ENCODE peak calls at places on chromosomes 12 and 14, in five cellular contexts. V, P, I, T and L are unnamed samples.
A peak's percentile ranks its signal among the peaks of the same experiment; 100 is the strongest.

GRCh38 chr14:38958589-38958988 is 144.4 kb downstream of the SEC23A start:
- DNase-seq in V (no peak), P (no peak), I (peak; percentile 24), T (no peak), L (no peak)

GRCh38 chr12:22306311-22306710 is 28.2 kb downstream of the ST8SIA1 start:
- DNase-seq in I (no peak), T (no peak), P (no peak), V (no peak), L (no peak)

GRCh38 chr12:29103539-29103974 is 45.5 kb upstream of the FAR2 start:
- DNase-seq in T (no peak), I (no peak), V (no peak), P (no peak), L (no peak)

GRCh38 chr14:51498411-51499227 is 153.1 kb upstream of the FRMD6 start:
- DNase-seq in P (no peak), V (no peak), T (no peak), I (no peak), L (no peak)

GRCh38 chr12:87323369-87323768 is 705.8 kb downstream of the C12orf50 start:
- DNase-seq in P (no peak), V (no peak), T (no peak), I (peak; percentile 48), L (no peak)

GRCh38 chr12:16399110-16399509 is 51.7 kb downstream of the MGST1 start:
- DNase-seq in I (no peak), P (no peak), T (no peak), V (no peak), L (no peak)

GRCh38 chr12:132147423-132148367 is 3.4 kb downstream of the NOC4L start:
- DNase-seq in P (peak; percentile 13), V (no peak), T (no peak), I (no peak), L (no peak)

GRCh38 chr12:113299619-113300237 is 35.2 kb downstream of the SLC8B1 start:
- DNase-seq in I (peak; percentile 94), T (peak; percentile 68), P (peak; percentile 69), V (peak; percentile 96), L (peak; percentile 53)

GRCh38 chr12:94779520-94779919 is 129.2 kb upstream of the TMCC3 start:
- DNase-seq in I (no peak), P (no peak), V (no peak), T (no peak), L (no peak)

GRCh38 chr12:55932546-55932919 is 1.6 kb downstream of the DGKA start:
- DNase-seq in P (peak; percentile 44), V (no peak), I (no peak), T (no peak), L (no peak)

GRCh38 chr14:69695664-69696527 is 71.0 kb upstream of the SRSF5 start:
- DNase-seq in T (peak; percentile 78), P (peak; percentile 67), I (no peak), V (no peak), L (no peak)

GRCh38 chr12:51183816-51184215 is 10.9 kb upstream of the TFCP2 start:
- DNase-seq in V (no peak), T (no peak), P (peak; percentile 65), I (peak; percentile 1), L (peak; percentile 20)

DNA sequence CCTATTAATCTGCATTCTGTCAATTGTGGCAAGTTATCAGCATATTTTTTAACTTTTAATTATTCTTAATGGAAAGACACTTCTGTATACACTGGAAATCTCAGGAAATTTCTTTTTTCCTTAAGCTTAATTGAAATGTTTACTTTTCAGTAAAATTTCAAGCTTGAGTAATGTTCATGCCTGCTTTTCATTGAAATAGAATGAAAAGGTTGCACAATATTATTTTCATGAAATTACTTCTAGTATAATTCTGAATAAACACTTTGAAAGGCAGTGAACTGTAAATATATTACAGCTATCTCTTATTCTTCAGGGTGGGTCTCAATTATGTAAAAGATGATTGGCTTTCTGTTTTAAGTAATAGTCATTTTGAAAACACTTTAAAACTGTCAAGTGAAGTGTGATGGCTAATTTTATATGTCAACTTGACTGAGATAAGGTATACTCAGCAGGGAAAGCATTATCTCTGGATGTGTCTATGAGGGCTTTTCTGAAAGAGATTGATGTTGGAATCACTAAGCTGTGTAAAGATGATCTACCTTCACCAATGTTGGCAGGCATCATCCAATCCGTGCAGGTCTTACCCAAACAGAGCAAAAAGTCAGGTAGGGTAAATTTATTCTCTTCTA is 29.9 kb downstream of the CLEC2D start:
- DNase-seq in I (no peak), T (no peak), V (no peak), P (no peak), L (no peak)
- H3F3A ChIP-seq in I (no peaks in the 10 kb centered on the region), T (no peaks in the 10 kb centered on the region), V (peaks cover 11% of the 10 kb centered on the region), P (no peaks in the 10 kb centered on the region), L (no peaks in the 10 kb centered on the region)

DNA sequence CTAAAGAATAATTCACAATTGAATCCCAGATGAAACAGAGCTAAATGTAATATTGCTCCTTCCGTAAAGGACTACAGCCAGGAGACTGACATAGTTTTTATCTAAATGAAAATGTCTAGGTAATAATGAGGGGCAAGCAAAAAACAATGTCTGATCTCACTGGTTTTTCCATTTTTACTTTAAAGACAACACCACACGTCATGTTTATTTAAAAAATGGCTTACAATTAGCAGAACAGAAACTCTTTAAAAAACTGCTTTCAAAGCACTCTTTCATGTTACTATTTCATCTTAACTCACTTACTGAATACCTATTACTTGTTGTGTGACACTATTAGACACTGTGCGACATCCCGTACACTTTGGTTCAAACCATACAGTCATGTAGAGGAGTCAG is 9.2 kb downstream of the BTBD7 start:
- DNase-seq in V (no peak), P (no peak), I (no peak), T (no peak), L (no peak)
- H3K27ac ChIP-seq in V (no peak overlapping the region), P (no peak overlapping the region), I (no peak overlapping the region), T (no peak overlapping the region), L (no peak overlapping the region)

GRCh38 chr14:63672417-63673180 is 30.9 kb upstream of the WDR89 start:
- DNase-seq in I (no peak), T (no peak), P (no peak), V (peak; percentile 39), L (no peak)
- H3F3A ChIP-seq in I (no peaks in the 10 kb centered on the region), T (no peaks in the 10 kb centered on the region), P (no peaks in the 10 kb centered on the region), V (peaks cover 14% of the 10 kb centered on the region), L (no peaks in the 10 kb centered on the region)

DNA sequence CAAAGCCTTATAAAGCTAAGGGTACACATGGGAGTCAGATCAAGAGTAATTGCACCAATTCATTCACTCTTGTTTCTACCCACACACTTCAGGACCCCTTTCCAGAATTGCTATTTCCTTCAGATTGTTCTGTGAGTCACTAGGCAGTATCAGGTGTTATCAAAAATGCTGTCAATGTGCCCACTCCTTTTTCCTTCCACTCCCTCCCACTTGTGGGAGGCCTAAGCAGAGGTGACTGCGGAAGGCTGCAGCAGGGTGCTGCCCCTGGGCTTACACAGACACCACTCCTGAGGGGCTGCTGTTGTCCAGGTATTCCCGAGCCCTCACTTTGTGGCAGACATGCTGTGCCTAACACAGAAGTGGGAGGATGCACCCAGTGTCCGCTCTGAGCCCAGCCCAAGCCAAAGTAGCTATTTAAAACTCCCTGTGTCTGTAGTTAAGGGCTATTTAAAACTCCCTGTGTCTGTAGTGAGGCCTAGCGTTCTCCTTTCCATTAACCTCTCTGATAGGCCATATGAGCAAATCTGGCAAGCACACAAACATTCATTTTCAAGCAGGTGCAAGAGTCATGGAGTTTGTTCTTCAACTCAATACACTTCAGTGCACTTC is 118.0 kb downstream of the PHLDA1 start:
- DNase-seq in P (no peak), I (no peak), V (no peak), T (no peak), L (no peak)
- H3K27ac ChIP-seq in P (no peak overlapping the region), I (no peak overlapping the region), V (no peak overlapping the region), T (no peak overlapping the region), L (no peak overlapping the region)

GRCh38 chr14:22561661-22562579 is 27.1 kb downstream of the DAD1 start:
- DNase-seq in V (no peak), P (no peak), I (no peak), T (no peak), L (no peak)
- H3F3A ChIP-seq in V (peaks cover 12% of the 10 kb centered on the region), P (no peaks in the 10 kb centered on the region), I (no peaks in the 10 kb centered on the region), T (peaks cover 4% of the 10 kb centered on the region), L (peaks cover 12% of the 10 kb centered on the region)

DNA sequence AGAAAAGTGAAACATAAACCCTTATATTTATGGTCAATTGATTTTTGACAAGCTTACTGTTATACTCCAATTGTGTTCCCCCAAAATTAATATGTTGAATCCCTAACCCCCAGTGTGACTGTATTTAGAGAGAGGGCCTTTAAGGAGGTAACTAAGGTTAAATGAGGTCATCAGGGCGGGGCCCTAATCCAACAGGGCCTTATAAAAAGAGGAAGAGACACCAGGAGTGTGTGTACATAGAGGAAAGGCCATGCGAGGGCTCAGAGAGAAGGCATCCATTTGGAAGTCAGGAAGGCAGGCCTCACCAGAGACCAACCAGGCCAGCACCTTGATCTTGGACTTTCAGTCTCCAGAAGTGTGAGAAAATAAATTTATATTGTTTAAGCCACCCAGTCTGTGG is 6.5 kb upstream of the VTI1B start:
- DNase-seq in P (no peak), V (no peak), T (no peak), I (no peak), L (no peak)
- H3K27ac ChIP-seq in P (peak overlapping the region; percentile 46), V (peak overlapping the region; percentile 57), T (no peak overlapping the region), I (peak overlapping the region; percentile 4), L (no peak overlapping the region)